ENCODE peak calls at places on chromosome 7, in eight cellular contexts. W is activated CD8-positive, alpha-beta memory T cell treated with anti-CD3 and anti-CD28 coated beads, Interleukin-2, amount 10 ng/mL, durations not matched to agents 7 days and 5 days; H is G401; U is H54; P is upper lobe of left lung; N is occipital lobe; Q is left colon; C is HT-29. I is an unnamed sample.

GRCh38 chr7:50348469-50349162 is 44.1 kb downstream of the IKZF1 start:
- DNase-seq in W (no peak), H (no peak), U (no peak), P (no peak), N (no peak), Q (no peak), C (no peak), I (no peak)

GRCh38 chr7:143375298-143376034 is 5.7 kb upstream of the ZYX start:
- DNase-seq in W (peak), H (peak), U (no peak), P (no peak), N (no peak), Q (no peak), C (no peak), I (no peak)

GRCh38 chr7:141585592-141586510 is 34.6 kb downstream of the AGK start:
- DNase-seq in W (peak), H (no peak), U (peak), P (no peak), N (no peak), Q (no peak), C (no peak), I (peak)

GRCh38 chr7:98051118-98051744 is 55.4 kb upstream of the LMTK2 start:
- DNase-seq in W (peak), H (peak), U (no peak), P (peak), N (no peak), Q (peak), C (peak), I (no peak)

GRCh38 chr7:84009051-84009450 is 185.5 kb downstream of the SEMA3A start:
- DNase-seq in W (no peak), H (no peak), U (no peak), P (no peak), N (no peak), Q (no peak), C (no peak), I (no peak)

GRCh38 chr7:24723178-24723530 is 34.1 kb downstream of the GSDME start:
- DNase-seq in W (no peak), H (no peak), U (no peak), P (no peak), N (no peak), Q (no peak), C (no peak), I (no peak)

GRCh38 chr7:159086301-159086925 is 58.3 kb downstream of the VIPR2 start:
- DNase-seq in W (no peak), H (no peak), U (no peak), P (peak), N (no peak), Q (no peak), C (no peak), I (no peak)

GRCh38 chr7:5282464-5283316 is at the start of gene SLC29A4:
- DNase-seq in W (no peak), H (peak), U (no peak), P (peak), N (no peak), Q (peak), C (no peak), I (no peak)

GRCh38 chr7:75645570-75645969 is 93.2 kb downstream of the HIP1 start:
- DNase-seq in W (no peak), H (no peak), U (no peak), P (no peak), N (no peak), Q (no peak), C (no peak), I (no peak)

GRCh38 chr7:158614695-158615094 is 27.1 kb upstream of the PTPRN2 start:
- DNase-seq in W (no peak), H (no peak), U (no peak), P (no peak), N (no peak), Q (no peak), C (no peak), I (no peak)

GRCh38 chr7:107854989-107855388 is 36.0 kb upstream of the DLD start:
- DNase-seq in W (no peak), H (no peak), U (no peak), P (no peak), N (no peak), Q (no peak), C (no peak), I (no peak)

GRCh38 chr7:17912050-17912449 is 28.2 kb downstream of the SNX13 start:
- DNase-seq in W (no peak), H (no peak), U (no peak), P (no peak), N (no peak), Q (no peak), C (no peak), I (no peak)

GRCh38 chr7:47783456-47784240 is 164.6 kb downstream of the PKD1L1 start:
- DNase-seq in W (no peak), H (peak), U (no peak), P (no peak), N (no peak), Q (no peak), C (peak), I (peak)

GRCh38 chr7:122310119-122311021 is 5.8 kb upstream of the FEZF1 start:
- DNase-seq in W (no peak), H (no peak), U (no peak), P (peak), N (no peak), Q (peak), C (no peak), I (no peak)

GRCh38 chr7:138125119-138125518 is 48.9 kb downstream of the AKR1D1 start:
- DNase-seq in W (no peak), H (no peak), U (peak), P (no peak), N (no peak), Q (no peak), C (no peak), I (peak)

GRCh38 chr7:45070254-45070642 is 18.5 kb downstream of the NACAD start:
- DNase-seq in W (no peak), H (peak), U (no peak), P (no peak), N (no peak), Q (no peak), C (no peak), I (no peak)

GRCh38 chr7:95376632-95377380 is 19.4 kb downstream of the PON3 start:
- DNase-seq in W (no peak), H (no peak), U (no peak), P (no peak), N (no peak), Q (no peak), C (no peak), I (no peak)

GRCh38 chr7:871900-872537 is 4.3 kb upstream of the GET4 start:
- DNase-seq in W (no peak), H (no peak), U (no peak), P (no peak), N (no peak), Q (no peak), C (no peak), I (no peak)

GRCh38 chr7:100897111-100897608 is 1.5 kb upstream of the ACHE start:
- DNase-seq in W (no peak), H (peak), U (peak), P (peak), N (peak), Q (peak), C (peak), I (no peak)

GRCh38 chr7:132666076-132666775 is 90.0 kb upstream of the PLXNA4 start:
- DNase-seq in W (peak), H (no peak), U (no peak), P (no peak), N (no peak), Q (no peak), C (no peak), I (no peak)

GRCh38 chr7:130875265-130875741 is 141.3 kb upstream of the KLF14 start:
- DNase-seq in W (peak), H (peak), U (no peak), P (peak), N (no peak), Q (peak), C (peak), I (peak)

GRCh38 chr7:113444281-113444680 is 325.9 kb upstream of the SMIM30 start:
- DNase-seq in W (no peak), H (no peak), U (no peak), P (no peak), N (no peak), Q (no peak), C (no peak), I (no peak)

GRCh38 chr7:7498881-7499280 is 36.8 kb downstream of the COL28A1 start:
- DNase-seq in W (no peak), H (peak), U (no peak), P (no peak), N (no peak), Q (no peak), C (no peak), I (no peak)

I was measured in RWPE1.